ENCODE peak calls at places on chromosomes 11 and 22, in four cellular contexts. B is GF-D8, I is mesothelial cell of epicardium, Q is cardiac muscle cell. Y is an unnamed sample.

GRCh38 chr11:67197606-67198005 is 68.7 kb upstream of the GRK2 start:
- DNase-seq in Q (no peak), B (no peak), I (no peak), Y (no peak)

GRCh38 chr11:105968021-105968697 is 53.9 kb downstream of the MSANTD4 start:
- DNase-seq in B (no peak), I (no peak), Q (no peak), Y (peak; percentile 5)

GRCh38 chr11:39741066-39741465 is 1718.4 kb downstream of the LRRC4C start:
- DNase-seq in B (no peak), Q (no peak), I (no peak), Y (no peak)

GRCh38 chr11:93738647-93739081 is 2.6 kb downstream of the TAF1D start:
- DNase-seq in B (no peak), I (no peak), Q (no peak), Y (peak; percentile 69)

GRCh38 chr11:33257897-33258630 is 883 bp downstream of the HIPK3 start:
- DNase-seq in I (peak; percentile 84), Q (peak; percentile 85), B (peak; percentile 51), Y (peak; percentile 95)

GRCh38 chr11:114820621-114821020 is 142.3 kb downstream of the NXPE2 start:
- DNase-seq in Q (no peak), I (no peak), B (no peak), Y (no peak)

GRCh38 chr22:37169947-37170688 is 17.9 kb downstream of the C1QTNF6 start:
- DNase-seq in B (no peak), Q (no peak), I (no peak), Y (no peak)

GRCh38 chr22:20066617-20067383 is 13.2 kb upstream of the DGCR8 start:
- DNase-seq in B (no peak), I (no peak), Q (no peak), Y (peak; percentile 62)